ENCODE peak calls at places on chromosomes 11 and 22, in seven cellular contexts. O is neuronal stem cell; D is endothelial cell of umbilical vein; U is hepatocyte; Y is CD8-positive, alpha-beta memory T cell; T is MM.1S; I is cardiac muscle cell. F is an unnamed sample. For H3K36me3 and H3K4me1, the result is how much of the 10 kb centered on the place peaks cover.

GRCh38 chr11:117796456-117797428 is at the start of gene DSCAML1:
- DNase-seq in O (no peak), D (no peak), U (peak), Y (no peak), T (no peak), I (no peak), F (no peak)

GRCh38 chr22:46064236-46064965 is 85.9 kb upstream of the PPARA start:
- DNase-seq in O (no peak), D (no peak), U (no peak), Y (no peak), T (no peak), I (no peak), F (peak)

GRCh38 chr11:114183041-114183511 is 113.1 kb upstream of the NNMT start:
- DNase-seq in O (no peak), D (no peak), U (no peak), Y (peak), T (no peak), I (no peak), F (no peak)

GRCh38 chr11:102791271-102792036 is 6.5 kb downstream of the MMP1 start:
- DNase-seq in O (no peak), D (no peak), U (no peak), Y (no peak), T (no peak), I (no peak), F (peak)

GRCh38 chr22:43520632-43521039 is 108.8 kb downstream of the MPPED1 start:
- DNase-seq in O (no peak), D (no peak), U (no peak), Y (no peak), T (no peak), I (no peak), F (peak)

GRCh38 chr11:114442559-114442958 is 3.3 kb downstream of the REXO2 start:
- DNase-seq in O (no peak), D (no peak), U (no peak), Y (no peak), T (no peak), I (no peak), F (no peak)

GRCh38 chr11:27563201-27563600 is 56.6 kb upstream of the LIN7C start:
- DNase-seq in O (no peak), D (peak), U (no peak), Y (no peak), T (no peak), I (peak), F (peak)

GRCh38 chr11:65185166-65185565 is 3.4 kb downstream of the CAPN1 start:
- DNase-seq in O (no peak), D (no peak), U (no peak), Y (no peak), T (no peak), I (no peak), F (no peak)

GRCh38 chr22:49765951-49766350 is 61.7 kb downstream of the BRD1 start:
- DNase-seq in O (no peak), D (no peak), U (no peak), Y (no peak), T (no peak), I (no peak), F (no peak)

GRCh38 chr22:39205344-39206021 is 39.3 kb downstream of the PDGFB start:
- DNase-seq in O (no peak), D (peak), U (peak), Y (peak), T (no peak), I (peak), F (peak)

GRCh38 chr11:110093407-110094297 is 460 bp downstream of the ZC3H12C start:
- DNase-seq in O (peak), D (peak), U (peak), Y (no peak), T (peak), I (peak), F (peak)

GRCh38 chr11:121671276-121672168 is 218.8 kb upstream of the SORL1-AS1 start:
- DNase-seq in O (no peak), D (no peak), U (peak), Y (no peak), T (no peak), I (peak), F (no peak)

GRCh38 chr22:38973289-38974169 is 8.6 kb upstream of the APOBEC3B start:
- DNase-seq in O (peak), D (peak), U (peak), Y (peak), T (peak), I (peak), F (peak)

GRCh38 chr22:30742291-30743256 is 47.9 kb downstream of the OSBP2 start:
- DNase-seq in O (no peak), D (no peak), U (no peak), Y (no peak), T (no peak), I (no peak), F (no peak)

GRCh38 chr11:19954899-19955298 is 205.4 kb downstream of the DBX1 start:
- DNase-seq in O (no peak), D (no peak), U (peak), Y (no peak), T (no peak), I (peak), F (peak)

GRCh38 chr11:19957301-19957985 is 202.8 kb downstream of the DBX1 start:
- DNase-seq in O (no peak), D (no peak), U (peak), Y (no peak), T (no peak), I (no peak), F (no peak)

GRCh38 chr11:19956228-19956627 is 204.0 kb downstream of the DBX1 start:
- DNase-seq in O (no peak), D (no peak), U (no peak), Y (no peak), T (no peak), I (no peak), F (no peak)

GRCh38 chr11:19953909-19954308 is 206.4 kb downstream of the DBX1 start:
- DNase-seq in O (no peak), D (peak), U (peak), Y (no peak), T (no peak), I (peak), F (peak)

GRCh38 chr11:19955660-19956059 is 204.6 kb downstream of the DBX1 start:
- DNase-seq in O (no peak), D (no peak), U (no peak), Y (no peak), T (no peak), I (no peak), F (no peak)
- H3K36me3 ChIP-seq in O (under half), D (under half), U (under half), Y (under half), T (under half), I (under half), F (under half)

GRCh38 chr22:33020721-33021120 is 37.5 kb downstream of the SYN3 start:
- DNase-seq in O (no peak), D (no peak), U (no peak), Y (no peak), T (no peak), I (no peak), F (no peak)

GRCh38 chr22:33023119-33023827 is 34.9 kb downstream of the SYN3 start:
- DNase-seq in O (no peak), D (no peak), U (no peak), Y (no peak), T (no peak), I (no peak), F (no peak)

GRCh38 chr22:33024626-33025025 is 33.6 kb downstream of the SYN3 start:
- DNase-seq in O (no peak), D (no peak), U (peak), Y (no peak), T (no peak), I (peak), F (no peak)

GRCh38 chr22:33025675-33026074 is 32.5 kb downstream of the SYN3 start:
- DNase-seq in O (no peak), D (no peak), U (no peak), Y (no peak), T (no peak), I (no peak), F (no peak)

DNA sequence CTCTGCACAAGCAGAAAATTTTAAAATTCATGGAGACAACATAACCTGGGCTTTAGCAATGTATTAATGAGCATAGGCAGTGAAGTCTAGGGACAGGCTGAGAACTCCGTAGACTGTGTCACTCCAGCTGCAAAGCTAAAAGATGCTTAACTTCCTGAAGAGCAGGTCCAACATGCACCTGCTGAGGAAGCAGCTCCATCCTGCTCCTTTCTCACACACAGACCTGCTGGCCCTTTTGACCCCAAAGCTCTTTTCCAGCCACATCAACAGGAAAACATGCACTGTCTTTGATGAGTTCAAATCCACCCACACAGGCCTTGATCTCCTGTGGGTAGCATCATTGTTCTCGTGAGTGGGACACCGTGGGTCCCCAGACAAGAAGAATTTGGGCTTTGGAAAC is 36.0 kb downstream of the SYN3 start:
- DNase-seq in O (no peak), D (no peak), U (no peak), Y (no peak), T (no peak), I (no peak), F (no peak)
- H3K4me1 ChIP-seq in O (under half), D (under half), U (under half), Y (under half), T (under half), I (under half), F (under half)

DNA sequence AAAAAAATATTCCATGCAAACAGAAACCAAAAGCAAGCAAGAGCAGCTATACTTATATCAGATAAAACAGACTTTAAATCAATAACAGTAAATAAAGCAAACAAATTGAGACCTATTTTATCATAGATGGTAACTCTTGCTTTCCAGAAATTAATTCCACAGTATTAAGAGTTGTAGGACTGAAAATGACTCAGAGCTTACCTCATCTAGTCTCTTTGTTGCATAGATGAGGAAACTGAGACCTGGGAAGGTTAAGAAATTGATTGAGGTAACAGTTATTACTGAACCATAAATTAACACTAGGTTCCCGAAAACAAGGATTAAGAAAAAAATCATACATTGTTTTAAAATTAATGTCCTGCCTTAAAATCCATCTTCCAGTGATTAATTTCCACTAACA is 123.8 kb downstream of the PLEKHA7 start:
- DNase-seq in O (no peak), D (no peak), U (no peak), Y (no peak), T (no peak), I (no peak), F (no peak)
- H3K27ac ChIP-seq in O (no peak), D (no peak), U (no peak), Y (no peak), T (no peak), I (no peak), F (no peak)

DNA sequence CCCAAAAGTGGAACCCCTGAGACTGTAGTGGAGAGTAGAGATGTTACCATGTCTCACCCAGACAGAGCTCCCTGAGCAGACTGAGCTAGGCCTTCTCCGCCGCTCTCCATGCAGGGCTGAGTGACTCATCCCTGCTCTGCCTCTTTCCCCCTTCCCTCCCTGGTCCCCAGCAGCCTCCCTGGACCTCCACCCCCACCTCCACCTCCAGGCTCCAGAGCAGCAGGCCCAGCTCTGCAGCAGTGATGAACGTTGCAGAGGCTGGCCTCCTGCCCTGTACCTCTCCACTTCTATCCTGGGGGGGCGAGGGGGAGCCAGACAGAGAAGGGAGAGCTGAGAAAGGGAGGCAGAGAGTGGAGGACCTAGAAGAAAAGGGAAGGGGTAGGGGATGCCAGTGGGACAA is 19.3 kb upstream of the ARAP1 start:
- DNase-seq in O (no peak), D (no peak), U (peak), Y (no peak), T (no peak), I (peak), F (no peak)
- H3K36me3 ChIP-seq in O (under half), D (under half), U (under half), Y (under half), T (under half), I (under half), F (under half)

GRCh38 chr11:63869171-63869591 is 30.3 kb downstream of the MARK2 start:
- DNase-seq in O (no peak), D (no peak), U (no peak), Y (no peak), T (no peak), I (no peak), F (peak)
- H3K4me1 ChIP-seq in O (under half), D (under half), U (under half), Y (half or more), T (half or more), I (under half), F (half or more)

DNA sequence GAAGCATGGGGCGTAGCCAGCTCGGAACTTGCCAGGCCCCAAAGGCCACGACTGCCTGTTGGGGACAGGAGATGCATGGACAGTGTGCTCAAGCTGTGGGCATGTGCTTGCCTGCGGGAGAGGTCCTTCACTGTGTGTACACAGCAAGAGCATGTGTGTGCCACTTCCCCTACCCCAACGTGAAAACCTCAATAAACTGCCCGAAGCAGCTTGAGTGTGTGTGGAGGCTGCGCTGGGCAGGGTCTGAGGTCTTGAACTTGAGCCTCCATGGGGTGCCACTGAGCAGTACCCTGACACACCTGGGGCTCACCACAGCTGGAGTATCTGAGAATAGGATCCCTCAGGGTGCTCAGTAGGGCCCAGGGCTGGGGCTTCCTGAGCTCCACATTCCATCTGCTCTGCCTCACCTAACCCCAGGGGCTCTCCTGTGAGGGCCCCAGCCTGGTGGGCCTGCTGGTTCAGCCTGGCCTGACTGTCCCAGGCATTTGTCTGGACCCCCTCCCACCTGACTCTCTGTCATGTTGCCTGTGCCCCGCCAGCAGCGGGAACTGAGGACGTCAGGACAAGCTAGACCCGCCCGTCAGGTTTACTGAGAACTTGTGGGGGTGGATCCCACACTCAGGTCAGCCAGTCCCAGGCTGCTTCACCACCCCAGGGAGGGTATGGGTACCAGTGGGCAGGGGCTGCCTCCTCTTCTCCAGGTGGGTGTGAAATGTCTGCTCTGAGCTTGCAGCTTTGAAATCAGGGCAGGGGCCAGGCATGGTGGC is 3.2 kb downstream of the RASSF7 start:
- DNase-seq in O (no peak), D (no peak), U (no peak), Y (no peak), T (no peak), I (no peak), F (peak)
- H3K27ac ChIP-seq in O (no peak), D (no peak), U (no peak), Y (no peak), T (no peak), I (no peak), F (peak)

DNA sequence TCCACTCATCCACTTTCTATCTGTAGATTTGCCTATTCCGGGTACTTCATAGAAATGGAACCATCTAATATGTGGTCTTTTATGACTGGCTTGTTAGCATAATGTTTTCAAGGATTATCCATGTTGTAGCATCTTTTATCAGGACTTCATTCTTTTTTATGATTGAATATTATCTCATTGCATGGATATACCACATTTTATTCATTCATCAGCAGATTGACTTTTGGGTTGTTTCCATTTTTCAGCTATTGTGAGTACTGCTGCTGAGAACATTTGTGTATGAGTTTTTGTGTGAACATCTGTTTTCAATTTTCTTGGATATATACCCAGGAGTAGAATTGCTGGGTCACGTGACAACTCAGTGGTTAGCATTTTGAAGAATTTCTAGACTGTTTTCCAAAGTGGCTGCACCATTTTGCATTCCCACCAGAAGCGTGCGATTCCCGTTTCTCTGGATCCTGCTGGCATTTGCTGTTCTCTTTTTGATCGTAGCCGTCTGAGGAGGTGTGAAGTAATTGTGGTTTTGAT is 8.9 kb downstream of the DERL3 start:
- DNase-seq in O (no peak), D (no peak), U (no peak), Y (no peak), T (no peak), I (peak), F (no peak)
- H3K36me3 ChIP-seq in O (half or more), D (half or more), U (under half), Y (under half), T (under half), I (under half), F (under half)

DNA sequence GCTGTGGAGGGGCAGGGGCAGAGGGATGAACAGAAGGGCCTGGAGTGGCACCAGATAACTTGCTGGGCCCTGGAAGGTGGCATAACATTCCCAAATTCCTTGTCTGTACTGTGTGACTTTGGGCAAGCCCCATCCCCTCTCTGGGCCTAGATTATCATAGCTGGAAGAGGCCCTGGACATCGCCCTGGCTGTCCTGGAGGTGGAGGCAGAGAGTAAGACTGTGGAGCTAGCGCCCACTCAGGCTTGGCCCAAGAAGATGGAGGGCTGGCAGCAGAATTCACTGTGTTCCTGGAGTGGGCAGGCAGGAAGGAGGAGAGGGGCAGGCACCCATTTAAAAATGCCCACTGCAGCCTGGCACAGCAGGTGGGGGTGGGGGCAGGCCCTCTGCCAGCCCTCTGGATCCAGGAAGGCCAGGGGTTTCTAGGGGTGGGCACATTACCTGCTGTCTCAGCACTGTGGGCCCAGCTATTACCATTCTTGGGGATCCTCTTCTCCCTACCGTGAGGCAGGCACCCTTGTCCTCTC is 22.6 kb downstream of the ARHGEF17 start:
- DNase-seq in O (no peak), D (peak), U (peak), Y (no peak), T (no peak), I (peak), F (peak)
- H3K4me1 ChIP-seq in O (half or more), D (under half), U (half or more), Y (under half), T (under half), I (half or more), F (under half)

GRCh38 chr11:119964136-119965025 is 173.5 kb downstream of the TRIM29 start:
- DNase-seq in O (peak), D (no peak), U (no peak), Y (no peak), T (no peak), I (peak), F (no peak)
- H3K27ac ChIP-seq in O (peak), D (no peak), U (no peak), Y (no peak), T (no peak), I (no peak), F (no peak)

GRCh38 chr11:66659785-66660184 is 17.9 kb downstream of the RBM4B start:
- DNase-seq in O (no peak), D (no peak), U (no peak), Y (no peak), T (no peak), I (no peak), F (no peak)

GRCh38 chr11:66670816-66671215 is 6.9 kb downstream of the RBM4B start:
- DNase-seq in O (no peak), D (no peak), U (no peak), Y (no peak), T (no peak), I (no peak), F (no peak)

GRCh38 chr11:66663741-66664296 is 13.9 kb downstream of the RBM4B start:
- DNase-seq in O (no peak), D (no peak), U (no peak), Y (no peak), T (no peak), I (no peak), F (no peak)

GRCh38 chr11:66668653-66669430 is 8.8 kb downstream of the RBM4B start:
- DNase-seq in O (no peak), D (no peak), U (no peak), Y (no peak), T (no peak), I (no peak), F (no peak)

GRCh38 chr11:66665369-66665768 is 12.3 kb downstream of the RBM4B start:
- DNase-seq in O (no peak), D (no peak), U (no peak), Y (no peak), T (no peak), I (no peak), F (no peak)
- H3K36me3 ChIP-seq in O (half or more), D (under half), U (under half), Y (under half), T (under half), I (under half), F (half or more)

F was measured in PC-3.